ENCODE peak calls at places on chromosome 21, in four cellular contexts. Z is HCT116, A is HepG2, V is K562. G is an unnamed sample.

GRCh38 chr21:17796503-17796902 is 22.7 kb downstream of the C21orf91 start:
- DNase-seq in V (no peak), Z (no peak), A (peak; percentile 77), G (no peak)

GRCh38 chr21:24844672-24845071 is 762.6 kb downstream of the MRPL39 start:
- DNase-seq in A (no peak), V (no peak), Z (no peak), G (no peak)

GRCh38 chr21:46515109-46515508 is 56.4 kb downstream of the DIP2A start:
- DNase-seq in V (no peak), A (no peak), Z (no peak), G (no peak)

GRCh38 chr21:23963454-23963853 is 1643.8 kb downstream of the MRPL39 start:
- DNase-seq in Z (no peak), A (no peak), V (no peak), G (no peak)

GRCh38 chr21:41215856-41216408 is 48.0 kb downstream of the BACE2 start:
- DNase-seq in Z (no peak), A (no peak), V (no peak), G (no peak)

GRCh38 chr21:17732306-17732705 is 86.8 kb downstream of the C21orf91 start:
- DNase-seq in A (no peak), Z (no peak), V (no peak), G (no peak)

GRCh38 chr21:15667010-15667409 is 62.8 kb upstream of the USP25 start:
- DNase-seq in V (no peak), A (no peak), Z (no peak), G (no peak)

GRCh38 chr21:32914424-32915070 is 111.2 kb upstream of the OLIG2 start:
- DNase-seq in Z (no peak), V (no peak), A (no peak), G (no peak)

GRCh38 chr21:40254540-40255455 is 387.6 kb downstream of the PCP4 start:
- DNase-seq in A (no peak), V (no peak), Z (no peak), G (no peak)

GRCh38 chr21:15077529-15077928 is 12.7 kb upstream of the NRIP1 start:
- DNase-seq in V (no peak), Z (no peak), A (no peak), G (no peak)

GRCh38 chr21:29486306-29486705 is 187.6 kb downstream of the BACH1 start:
- DNase-seq in Z (no peak), A (no peak), V (no peak), G (no peak)

GRCh38 chr21:17900281-17900989 is 81.3 kb upstream of the C21orf91 start:
- DNase-seq in V (no peak), Z (no peak), A (no peak), G (no peak)

GRCh38 chr21:16294128-16294527 is 564.3 kb downstream of the USP25 start:
- DNase-seq in V (no peak), A (no peak), Z (no peak), G (no peak)

GRCh38 chr21:23162213-23162946 is 2164.2 kb downstream of the NCAM2 start:
- DNase-seq in A (no peak), Z (no peak), V (no peak), G (peak; percentile 55)

GRCh38 chr21:36499578-36500471 is 19.9 kb upstream of the CLDN14 start:
- DNase-seq in Z (no peak), V (no peak), A (no peak), G (no peak)

GRCh38 chr21:15221799-15222386 is 157.1 kb upstream of the NRIP1 start:
- DNase-seq in A (peak; percentile 92), Z (peak; percentile 22), V (no peak), G (no peak)

DNA sequence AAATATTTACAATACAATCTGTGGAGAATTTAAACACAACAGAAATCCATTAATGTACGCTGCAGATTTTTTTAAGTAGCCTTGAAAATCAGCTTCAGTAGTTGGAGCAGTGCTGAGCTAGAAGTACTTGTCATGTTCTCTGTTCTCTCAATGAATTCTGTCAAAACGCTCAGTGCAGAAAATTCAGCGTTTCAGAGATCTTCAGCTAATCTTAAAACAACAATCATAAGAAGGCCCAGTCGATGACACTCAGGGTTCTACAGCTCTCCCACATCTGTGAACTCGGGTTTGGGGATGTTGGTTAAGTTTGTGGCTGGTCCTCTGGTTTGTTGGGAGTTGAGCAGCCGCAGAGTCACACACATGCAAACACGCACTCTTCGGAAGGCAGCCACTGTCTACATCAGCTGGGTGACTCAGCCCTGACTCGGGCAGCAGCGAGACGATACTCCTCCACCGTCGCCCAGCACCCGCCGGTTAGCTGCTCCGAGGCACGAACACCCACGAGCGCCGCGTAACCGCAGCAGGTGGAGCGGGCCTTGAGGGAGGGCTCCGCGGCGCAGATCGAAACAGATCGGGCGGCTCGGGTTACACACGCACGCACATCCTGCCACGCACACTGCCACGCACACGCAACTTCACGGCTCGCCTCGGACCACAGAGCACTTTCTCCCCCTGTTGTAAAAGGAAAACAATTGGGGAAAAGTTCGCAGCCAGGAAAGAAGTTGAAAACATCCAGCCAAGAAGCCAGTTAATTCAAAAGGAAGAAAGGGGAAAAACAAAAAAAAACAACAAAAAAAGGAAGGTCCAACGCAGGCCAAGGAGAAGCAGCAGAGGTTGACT is 161.2 kb downstream of the RUNX1 start:
- DNase-seq in A (peak; percentile 63), Z (no peak), V (peak; percentile 74), G (peak; percentile 78)
- TF ChIP-seq REST in A (no peak), Z (no peak), V (peak; percentile 46), G (no peak)

GRCh38 chr21:43938751-43939442 is 73.2 kb upstream of the TRAPPC10 start:
- DNase-seq in V (peak; percentile 99), Z (peak; percentile 27), A (peak; percentile 81), G (peak; percentile 52)
- TF ChIP-seq TCF7L2 in V (peak; percentile 43), Z (no peak), A (peak; percentile 31), G (no peak)

DNA sequence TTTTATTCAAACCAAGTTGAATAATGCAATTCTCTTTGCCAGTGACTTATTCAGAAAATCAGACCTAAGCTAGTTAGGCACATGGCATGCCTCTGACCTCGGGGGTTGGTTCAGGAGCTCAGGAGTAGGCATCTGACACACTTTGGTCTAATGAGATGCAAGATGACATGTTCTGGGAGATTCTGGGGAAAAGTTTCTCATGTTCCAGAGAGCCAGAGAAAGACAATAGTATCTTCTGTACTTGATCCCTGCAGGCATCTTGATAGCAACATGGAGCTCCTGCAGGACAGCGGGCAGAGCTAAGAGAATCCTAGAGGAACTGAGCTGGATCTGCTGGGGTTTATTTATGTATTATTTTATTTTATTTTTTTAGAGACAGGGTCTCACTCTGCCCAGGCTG is 22.6 kb upstream of the SCAF4 start:
- DNase-seq in V (no peak), A (no peak), Z (no peak), G (no peak)
- TF ChIP-seq REST in V (no peak), A (no peak), Z (no peak), G (no peak)

DNA sequence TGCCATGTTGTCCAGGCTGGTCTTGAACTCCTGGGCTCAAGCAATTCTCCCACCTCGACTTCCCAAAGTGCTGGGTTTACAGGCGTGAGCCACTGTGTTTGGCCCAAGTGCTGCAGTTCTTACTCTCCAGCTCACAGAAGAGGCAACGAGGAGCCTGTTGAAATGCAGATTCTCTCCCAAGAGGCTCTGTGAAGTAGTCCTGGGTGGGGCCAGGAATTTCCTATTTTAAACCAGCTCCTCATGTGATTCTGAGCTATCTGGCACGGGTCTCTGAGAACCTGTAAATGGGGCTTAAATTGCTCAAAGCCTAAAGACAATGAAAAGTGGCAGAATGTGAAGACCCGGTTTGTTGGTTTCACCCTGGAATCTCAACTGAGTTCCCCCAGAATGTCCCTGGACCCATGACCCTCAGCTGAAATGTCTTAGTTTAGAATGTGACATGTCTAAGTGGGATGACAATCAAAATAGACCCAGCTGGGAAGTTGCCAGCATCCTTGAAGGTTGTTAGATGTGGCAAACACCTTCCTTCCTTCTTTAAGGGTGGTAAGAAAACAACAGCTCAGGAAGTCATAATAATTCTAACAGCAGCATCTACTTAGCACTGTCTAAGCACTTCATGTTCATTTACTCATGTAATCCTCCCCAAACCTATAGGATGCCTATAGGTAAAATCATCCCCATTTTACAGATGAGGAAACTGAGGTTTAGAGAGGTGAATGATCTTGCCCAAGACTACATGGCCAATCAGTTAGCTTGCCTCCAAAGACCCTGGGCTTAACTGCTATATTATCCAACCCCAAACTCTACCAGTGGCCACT is 20.8 kb upstream of the ATP5PO start:
- DNase-seq in V (no peak), A (no peak), Z (no peak), G (no peak)
- TF ChIP-seq TCF7L2 in V (no peak), A (no peak), Z (no peak), G (no peak)

DNA sequence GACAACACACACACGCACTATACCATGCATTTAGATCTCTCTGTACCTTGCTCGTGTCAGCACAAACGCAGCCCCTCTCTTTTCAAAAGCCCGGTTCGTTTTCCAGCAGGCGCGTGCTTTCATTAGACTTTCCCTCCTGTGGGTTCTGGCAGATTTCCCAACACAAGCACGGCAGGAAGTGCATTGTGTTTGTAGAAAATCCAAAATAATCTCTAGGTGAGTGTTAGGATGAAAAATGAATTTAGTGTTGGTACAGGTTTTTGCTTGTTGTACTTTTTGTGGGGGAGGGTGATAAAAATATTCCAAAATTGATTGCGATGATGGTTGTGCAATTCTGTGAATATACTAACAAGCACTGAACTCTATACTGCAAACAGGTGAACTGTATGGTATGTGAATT is 54.1 kb upstream of the POFUT2 start:
- DNase-seq in V (no peak), Z (no peak), A (no peak), G (no peak)
- TF ChIP-seq REST in V (no peak), Z (no peak), A (no peak), G (no peak)

DNA sequence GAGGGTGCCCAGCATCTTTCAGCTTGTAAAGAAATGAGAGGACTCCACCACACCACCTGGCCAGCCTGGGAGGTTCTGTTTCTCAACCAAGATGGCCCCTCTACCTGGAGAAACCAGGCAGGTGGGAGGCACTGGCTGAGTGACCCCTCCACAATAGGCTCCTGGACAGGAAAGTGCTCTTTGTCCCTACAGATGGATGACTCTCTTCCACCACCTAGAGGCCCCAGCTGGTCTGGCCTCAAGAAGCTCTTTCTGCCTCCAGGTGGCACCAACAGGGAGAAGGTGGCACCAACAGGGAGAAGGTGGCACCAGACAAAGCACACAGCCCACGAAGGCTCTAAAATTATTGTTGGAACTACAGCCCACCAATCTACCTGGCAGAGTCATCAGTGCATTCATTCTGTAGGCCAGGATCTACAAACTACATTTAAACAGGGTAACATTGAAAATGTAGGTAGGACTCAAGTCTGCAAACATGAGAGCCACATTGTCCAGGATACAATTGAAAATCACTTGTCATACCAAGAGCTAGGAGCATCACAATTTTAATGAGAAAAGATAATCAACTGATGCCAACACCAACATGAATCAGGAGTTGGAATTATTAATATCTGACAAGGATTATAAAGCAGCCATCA is 14.4 kb downstream of the TMPRSS3 start:
- DNase-seq in V (peak; percentile 53), Z (peak; percentile 59), A (peak; percentile 69), G (peak; percentile 28)
- TF ChIP-seq TCF7L2 in V (no peak), Z (no peak), A (no peak), G (no peak)

DNA sequence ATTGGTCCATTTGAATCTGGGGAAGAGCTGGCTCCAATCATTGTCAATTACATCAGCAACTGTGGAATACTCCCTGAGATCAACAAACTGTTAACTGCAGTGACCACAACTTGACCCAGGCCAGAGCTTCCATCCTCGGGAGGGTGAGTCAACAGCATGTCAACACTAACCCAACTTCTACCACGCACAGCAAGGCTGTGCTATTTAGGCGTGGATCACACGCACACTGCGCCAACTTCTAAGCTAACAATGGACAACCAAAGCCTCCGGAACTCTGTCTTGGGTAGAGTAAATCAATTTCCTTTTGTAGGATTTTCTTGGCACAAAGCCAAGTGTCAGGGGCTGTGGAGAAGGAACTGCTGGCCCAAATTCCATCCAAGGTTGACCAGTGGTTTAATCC is 30.4 kb downstream of the APP start:
- DNase-seq in A (peak; percentile 50), V (no peak), Z (peak; percentile 90), G (peak; percentile 92)
- TF ChIP-seq REST in A (no peak), V (no peak), Z (no peak), G (no peak)